ENCODE peak calls at places on chromosome 11, in five cellular contexts. Z is stimulated activated CD4-positive, alpha-beta T cell treated with anti-CD3 and anti-CD28 coated beads, Interleukin-1b, Interleukin-23, amount 100 ng/mL, for 24 hours; R is smooth muscle cell of the brain vasculature; L is caudate nucleus; F is NAMALWA. Q is an unnamed sample.

GRCh38 chr11:82960000-82960778 is 58.7 kb downstream of the DDIAS start:
- DNase-seq in R (no peak), Z (no peak), F (peak; percentile 66), L (no peak), Q (no peak)

GRCh38 chr11:3107608-3108182 is 50.5 kb upstream of the CARS1 start:
- DNase-seq in R (no peak), Z (no peak), L (no peak), F (no peak), Q (no peak)

GRCh38 chr11:106238704-106239360 is 161.4 kb downstream of the AASDHPPT start:
- DNase-seq in L (no peak), Z (no peak), R (no peak), F (no peak), Q (no peak)

GRCh38 chr11:2276280-2276998 is 6.1 kb upstream of the ASCL2 start:
- DNase-seq in R (no peak), Z (no peak), L (no peak), F (no peak), Q (no peak)

GRCh38 chr11:12864316-12865156 is 144.6 kb upstream of the RASSF10 start:
- DNase-seq in Z (no peak), R (peak; percentile 39), F (peak; percentile 28), L (peak; percentile 32), Q (no peak)

GRCh38 chr11:84524422-84525051 is 1102.6 kb downstream of the DLG2 start:
- DNase-seq in R (no peak), Z (no peak), L (no peak), F (peak; percentile 50), Q (no peak)

GRCh38 chr11:844693-845644 is 2.3 kb downstream of the TSPAN4 start:
- DNase-seq in F (peak; percentile 57), L (no peak), Z (no peak), R (peak; percentile 82), Q (no peak)

GRCh38 chr11:107819361-107820014 is 39.1 kb downstream of the SLC35F2 start:
- DNase-seq in Z (no peak), F (no peak), L (no peak), R (no peak), Q (no peak)

Q was measured in substantia nigra.